ENCODE peak calls at places on chromosomes 5 and 9, in ten cellular contexts. O is Peyer's patch; H is ovary; W is fibroblast of the aortic adventitia; U is CD8-positive, alpha-beta memory T cell; A is kidney epithelial cell; Q is brain microvascular endothelial cell; S is left ventricle myocardium inferior; X is ascending aorta; F is astrocyte of the cerebellum. P is an unnamed sample.

GRCh38 chr5:113092683-113093082 is 116.1 kb downstream of the DCP2 start:
- DNase-seq in O (no peak), H (no peak), W (no peak), U (no peak), A (no peak), Q (no peak), S (no peak), X (no peak), F (no peak), P (no peak)

GRCh38 chr9:95112436-95113280 is 204.9 kb downstream of the FANCC start:
- DNase-seq in O (no peak), H (no peak), W (no peak), U (no peak), A (no peak), Q (no peak), S (no peak), X (no peak), F (no peak), P (no peak)

GRCh38 chr9:85743290-85744128 is 1.8 kb upstream of the AGTPBP1 start:
- DNase-seq in O (no peak), H (no peak), W (peak; percentile 75), U (no peak), A (peak; percentile 84), Q (peak; percentile 87), S (no peak), X (no peak), F (peak; percentile 85), P (peak; percentile 56)

GRCh38 chr9:27865031-27865438 is 291.8 kb upstream of the C9orf72 start:
- DNase-seq in O (no peak), H (no peak), W (no peak), U (no peak), A (peak; percentile 92), Q (peak; percentile 41), S (no peak), X (no peak), F (peak; percentile 3), P (no peak)

GRCh38 chr5:58921106-58921505 is 338.2 kb downstream of the RAB3C start:
- DNase-seq in O (no peak), H (no peak), W (no peak), U (no peak), A (peak; percentile 49), Q (no peak), S (no peak), X (no peak), F (no peak), P (no peak)

GRCh38 chr5:178675922-178676321 is 49.1 kb upstream of the CLK4 start:
- DNase-seq in O (no peak), H (no peak), W (no peak), U (no peak), A (no peak), Q (no peak), S (no peak), X (no peak), F (no peak), P (no peak)

GRCh38 chr5:30099634-30100033 is 1093.9 kb upstream of the CDH6 start:
- DNase-seq in O (no peak), H (no peak), W (peak; percentile 62), U (no peak), A (no peak), Q (peak; percentile 81), S (no peak), X (no peak), F (peak; percentile 79), P (no peak)

GRCh38 chr9:133619791-133620190 is 10.6 kb upstream of the FAM163B start:
- DNase-seq in O (no peak), H (no peak), W (no peak), U (peak; percentile 16), A (no peak), Q (no peak), S (no peak), X (no peak), F (no peak), P (no peak)

GRCh38 chr9:124771867-124772621 is 933 bp upstream of the NR6A1 start:
- DNase-seq in O (peak; percentile 83), H (peak; percentile 77), W (peak; percentile 75), U (peak; percentile 27), A (no peak), Q (peak; percentile 36), S (peak; percentile 68), X (no peak), F (no peak), P (peak; percentile 79)

GRCh38 chr9:73871636-73872035 is 625.5 kb upstream of the RORB start:
- DNase-seq in O (no peak), H (no peak), W (no peak), U (no peak), A (peak; percentile 23), Q (no peak), S (no peak), X (no peak), F (no peak), P (no peak)

GRCh38 chr9:136543830-136544548 is 1.9 kb downstream of the NOTCH1 start:
- DNase-seq in O (peak; percentile 78), H (no peak), W (no peak), U (no peak), A (no peak), Q (no peak), S (no peak), X (no peak), F (no peak), P (peak; percentile 86)
- H3K4me3 ChIP-seq in O (peak overlapping the region; percentile 96), H (peak overlapping the region; percentile 71), W (peak overlapping the region; percentile 71), U (peak overlapping the region; percentile 85), A (peak overlapping the region; percentile 73), Q (peak overlapping the region; percentile 56), S (peak overlapping the region; percentile 98), X (peak overlapping the region; percentile 96), F (peak overlapping the region; percentile 65), P (peak overlapping the region; percentile 85)

DNA sequence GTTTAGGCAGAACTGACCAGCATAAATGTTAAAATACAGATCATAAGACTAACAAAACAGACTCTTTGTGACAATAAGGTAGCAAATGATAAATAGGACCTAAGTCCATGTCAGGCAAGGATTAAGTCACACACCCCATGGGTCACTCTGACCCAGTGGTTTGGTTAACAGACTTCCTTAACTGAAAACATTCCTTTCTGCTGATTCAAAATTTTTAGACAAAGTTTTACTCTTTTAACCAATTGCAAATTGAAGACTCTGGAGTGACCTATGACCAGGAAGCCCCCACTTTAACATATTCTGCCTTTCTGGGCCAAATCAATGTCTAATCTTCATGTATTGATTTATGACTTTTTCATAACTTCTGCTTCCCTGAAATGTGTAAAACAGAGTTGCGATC is 4.9 kb upstream of the NXNL2 start:
- DNase-seq in O (no peak), H (no peak), W (peak; percentile 92), U (no peak), A (peak; percentile 65), Q (peak; percentile 48), S (no peak), X (no peak), F (peak; percentile 44), P (no peak)
- H3K4me3 ChIP-seq in O (no peak overlapping the region), H (no peak overlapping the region), W (no peak overlapping the region), U (no peak overlapping the region), A (no peak overlapping the region), Q (no peak overlapping the region), S (no peak overlapping the region), X (no peak overlapping the region), F (no peak overlapping the region), P (no peak overlapping the region)

GRCh38 chr5:151234476-151235238 is 10.8 kb upstream of the CCDC69 start:
- DNase-seq in O (no peak), H (peak; percentile 82), W (peak; percentile 33), U (no peak), A (no peak), Q (peak; percentile 38), S (peak; percentile 76), X (no peak), F (no peak), P (peak; percentile 39)

GRCh38 chr5:151231359-151231758 is 7.5 kb upstream of the CCDC69 start:
- DNase-seq in O (no peak), H (no peak), W (no peak), U (no peak), A (no peak), Q (no peak), S (no peak), X (no peak), F (no peak), P (no peak)

GRCh38 chr5:151230048-151230680 is 6.3 kb upstream of the CCDC69 start:
- DNase-seq in O (no peak), H (no peak), W (no peak), U (no peak), A (no peak), Q (no peak), S (no peak), X (no peak), F (no peak), P (no peak)

GRCh38 chr5:151236888-151237287 is 13.0 kb upstream of the CCDC69 start:
- DNase-seq in O (no peak), H (no peak), W (no peak), U (no peak), A (no peak), Q (no peak), S (no peak), X (no peak), F (no peak), P (no peak)

GRCh38 chr5:151233576-151234202 is 9.8 kb upstream of the CCDC69 start:
- DNase-seq in O (no peak), H (no peak), W (no peak), U (no peak), A (no peak), Q (no peak), S (no peak), X (no peak), F (no peak), P (no peak)
- H3K4me3 ChIP-seq in O (no peak overlapping the region), H (no peak overlapping the region), W (no peak overlapping the region), U (no peak overlapping the region), A (no peak overlapping the region), Q (no peak overlapping the region), S (no peak overlapping the region), X (no peak overlapping the region), F (no peak overlapping the region), P (no peak overlapping the region)

DNA sequence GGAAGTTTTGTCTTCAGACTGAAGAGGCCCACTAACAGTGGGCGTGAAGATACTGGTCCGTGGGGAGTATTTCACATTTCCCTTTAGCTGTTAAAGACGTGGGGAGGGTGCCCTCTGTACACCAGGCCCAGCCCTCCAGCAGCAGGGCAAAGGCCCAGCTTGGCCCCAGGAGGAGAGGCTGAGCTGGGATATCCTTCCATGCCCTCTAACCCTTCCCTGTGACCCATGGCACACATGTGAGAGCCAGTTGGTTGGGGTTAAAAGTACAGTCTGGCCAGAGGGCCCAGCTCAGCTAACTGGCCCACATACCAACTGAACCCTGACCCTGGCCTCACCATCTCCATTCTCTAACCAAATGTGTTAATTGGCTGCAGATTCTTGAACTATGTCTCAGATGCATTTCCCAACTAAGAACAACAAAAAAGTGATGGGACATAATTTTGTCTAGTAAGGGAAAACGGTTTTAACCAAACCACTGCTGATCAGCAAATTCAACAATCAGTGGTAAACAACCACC is 74.4 kb downstream of the LHFPL2 start:
- DNase-seq in O (peak; percentile 68), H (no peak), W (no peak), U (no peak), A (no peak), Q (no peak), S (no peak), X (no peak), F (no peak), P (no peak)
- H3K4me3 ChIP-seq in O (no peak overlapping the region), H (no peak overlapping the region), W (no peak overlapping the region), U (no peak overlapping the region), A (no peak overlapping the region), Q (no peak overlapping the region), S (no peak overlapping the region), X (no peak overlapping the region), F (no peak overlapping the region), P (no peak overlapping the region)

DNA sequence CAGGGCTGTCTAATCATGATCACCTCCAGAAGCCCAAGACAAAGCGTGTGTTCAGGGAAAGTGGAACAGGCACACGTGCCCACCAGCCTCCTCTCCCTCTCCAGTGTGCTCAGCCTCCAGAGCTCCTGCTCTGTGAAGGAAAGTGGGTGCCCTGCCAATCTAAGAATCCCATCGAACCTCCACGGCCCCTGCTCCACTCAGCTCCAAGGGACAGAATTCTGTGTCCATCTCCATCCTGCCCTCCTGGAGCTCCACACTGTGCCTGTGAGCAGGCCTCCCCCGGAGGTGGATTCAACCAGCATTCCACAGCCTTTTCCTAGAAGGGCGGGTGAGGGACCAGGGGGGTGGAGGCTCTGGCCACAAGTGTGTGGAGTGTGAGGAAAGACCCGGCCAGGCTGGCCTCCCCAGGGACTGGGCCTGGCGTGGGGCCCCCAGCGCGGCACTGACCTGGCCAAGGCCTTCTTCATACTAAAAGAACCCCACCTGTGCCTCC is 6.0 kb downstream of the EEIG1 start:
- DNase-seq in O (peak; percentile 54), H (peak; percentile 69), W (peak; percentile 65), U (no peak), A (no peak), Q (no peak), S (no peak), X (no peak), F (no peak), P (peak; percentile 29)
- H3K4me3 ChIP-seq in O (peak overlapping the region; percentile 97), H (peak overlapping the region; percentile 16), W (peak overlapping the region; percentile 44), U (peak overlapping the region; percentile 98), A (no peak overlapping the region), Q (no peak overlapping the region), S (peak overlapping the region; percentile 11), X (no peak overlapping the region), F (no peak overlapping the region), P (no peak overlapping the region)